ENCODE peak calls at places on chromosomes 3 and 15, in four cellular contexts. One of them, this sample, is unnamed.

GRCh38 chr3:139597947-139598346 is 58.4 kb upstream of the RBP1 start:
- DNase-seq in mesenchymal stem cell: no peak
- DNase-seq in choroid plexus epithelial cell: no peak
- DNase-seq in upper lobe of right lung: no peak
- DNase-seq in this sample: no peak

GRCh38 chr15:57217716-57218598 is 158.3 kb upstream of the CGNL1 start:
- DNase-seq in mesenchymal stem cell: peak; percentile 61
- DNase-seq in choroid plexus epithelial cell: peak; percentile 47
- DNase-seq in upper lobe of right lung: no peak
- DNase-seq in this sample: peak; percentile 48

GRCh38 chr15:57921371-57921770 is 144.1 kb downstream of the ALDH1A2 start:
- DNase-seq in mesenchymal stem cell: no peak
- DNase-seq in choroid plexus epithelial cell: peak; percentile 43
- DNase-seq in upper lobe of right lung: no peak
- DNase-seq in this sample: no peak

GRCh38 chr3:140103166-140103565 is 168.2 kb downstream of the CLSTN2 start:
- DNase-seq in mesenchymal stem cell: no peak
- DNase-seq in choroid plexus epithelial cell: no peak
- DNase-seq in upper lobe of right lung: no peak
- DNase-seq in this sample: no peak

GRCh38 chr15:38941399-38941953 is 376.9 kb upstream of the RASGRP1 start:
- DNase-seq in mesenchymal stem cell: no peak
- DNase-seq in choroid plexus epithelial cell: peak; percentile 61
- DNase-seq in upper lobe of right lung: no peak
- DNase-seq in this sample: peak; percentile 56

GRCh38 chr3:160566499-160566898 is 1.1 kb upstream of the KPNA4 start:
- DNase-seq in mesenchymal stem cell: no peak
- DNase-seq in choroid plexus epithelial cell: no peak
- DNase-seq in upper lobe of right lung: no peak
- DNase-seq in this sample: no peak

GRCh38 chr3:55571913-55572312 is 84.8 kb upstream of the WNT5A start:
- DNase-seq in mesenchymal stem cell: peak; percentile 57
- DNase-seq in choroid plexus epithelial cell: no peak
- DNase-seq in upper lobe of right lung: peak; percentile 65
- DNase-seq in this sample: no peak

GRCh38 chr3:24363242-24363641 is 131.4 kb downstream of the THRB start:
- DNase-seq in mesenchymal stem cell: peak; percentile 38
- DNase-seq in choroid plexus epithelial cell: peak; percentile 53
- DNase-seq in upper lobe of right lung: no peak
- DNase-seq in this sample: no peak

GRCh38 chr15:70100495-70101331 is 3.0 kb upstream of the TLE3 start:
- DNase-seq in mesenchymal stem cell: peak; percentile 81
- DNase-seq in choroid plexus epithelial cell: peak; percentile 78
- DNase-seq in upper lobe of right lung: peak; percentile 80
- DNase-seq in this sample: peak; percentile 67

GRCh38 chr15:66880380-66881155 is 178.5 kb downstream of the SMAD6 start:
- DNase-seq in mesenchymal stem cell: no peak
- DNase-seq in choroid plexus epithelial cell: no peak
- DNase-seq in upper lobe of right lung: no peak
- DNase-seq in this sample: no peak

GRCh38 chr15:85570331-85570730 is 189.9 kb downstream of the AKAP13 start:
- DNase-seq in mesenchymal stem cell: no peak
- DNase-seq in choroid plexus epithelial cell: no peak
- DNase-seq in upper lobe of right lung: no peak
- DNase-seq in this sample: no peak

GRCh38 chr3:29212789-29213433 is 68.0 kb upstream of the RBMS3 start:
- DNase-seq in mesenchymal stem cell: no peak
- DNase-seq in choroid plexus epithelial cell: no peak
- DNase-seq in upper lobe of right lung: no peak
- DNase-seq in this sample: no peak

GRCh38 chr3:166284994-166285393 is 447.8 kb upstream of the BCHE start:
- DNase-seq in mesenchymal stem cell: peak; percentile 30
- DNase-seq in choroid plexus epithelial cell: peak; percentile 11
- DNase-seq in upper lobe of right lung: no peak
- DNase-seq in this sample: no peak

GRCh38 chr15:97909291-97909891 is 51.1 kb upstream of the ARRDC4 start:
- DNase-seq in mesenchymal stem cell: peak; percentile 50
- DNase-seq in choroid plexus epithelial cell: peak; percentile 79
- DNase-seq in upper lobe of right lung: peak; percentile 75
- DNase-seq in this sample: no peak

GRCh38 chr3:72006631-72007556 is 221.9 kb upstream of the PROK2 start:
- DNase-seq in mesenchymal stem cell: no peak
- DNase-seq in choroid plexus epithelial cell: no peak
- DNase-seq in upper lobe of right lung: no peak
- DNase-seq in this sample: no peak

GRCh38 chr3:124351430-124352142 is 359.7 kb upstream of the ROPN1 start:
- DNase-seq in mesenchymal stem cell: peak; percentile 66
- DNase-seq in choroid plexus epithelial cell: peak; percentile 86
- DNase-seq in upper lobe of right lung: no peak
- DNase-seq in this sample: no peak

GRCh38 chr3:184155644-184156521 is 706 bp downstream of the DVL3 start:
- DNase-seq in mesenchymal stem cell: peak; percentile 60
- DNase-seq in choroid plexus epithelial cell: no peak
- DNase-seq in upper lobe of right lung: peak; percentile 78
- DNase-seq in this sample: no peak

GRCh38 chr15:60656491-60657284 is 177.7 kb upstream of the ICE2 start:
- DNase-seq in mesenchymal stem cell: peak; percentile 16
- DNase-seq in choroid plexus epithelial cell: peak; percentile 27
- DNase-seq in upper lobe of right lung: no peak
- DNase-seq in this sample: no peak

GRCh38 chr3:156666073-156666472 is 8.3 kb upstream of the TIPARP start:
- DNase-seq in mesenchymal stem cell: no peak
- DNase-seq in choroid plexus epithelial cell: no peak
- DNase-seq in upper lobe of right lung: no peak
- DNase-seq in this sample: no peak

GRCh38 chr15:64731807-64732151 is 43.6 kb downstream of the RBPMS2 start:
- DNase-seq in mesenchymal stem cell: no peak
- DNase-seq in choroid plexus epithelial cell: no peak
- DNase-seq in upper lobe of right lung: no peak
- DNase-seq in this sample: no peak

GRCh38 chr15:76512971-76513370 is 176.4 kb downstream of the ISL2 start:
- DNase-seq in mesenchymal stem cell: no peak
- DNase-seq in choroid plexus epithelial cell: no peak
- DNase-seq in upper lobe of right lung: no peak
- DNase-seq in this sample: no peak

GRCh38 chr15:67176195-67176971 is 78.1 kb downstream of the AAGAB start:
- DNase-seq in mesenchymal stem cell: peak; percentile 26
- DNase-seq in choroid plexus epithelial cell: no peak
- DNase-seq in upper lobe of right lung: peak; percentile 78
- DNase-seq in this sample: no peak

GRCh38 chr15:96365781-96366525 is 35.5 kb downstream of the NR2F2 start:
- DNase-seq in mesenchymal stem cell: peak; percentile 25
- DNase-seq in choroid plexus epithelial cell: no peak
- DNase-seq in upper lobe of right lung: no peak
- DNase-seq in this sample: no peak

GRCh38 chr15:55789066-55789660 is 46.2 kb upstream of the PRTG start:
- DNase-seq in mesenchymal stem cell: no peak
- DNase-seq in choroid plexus epithelial cell: no peak
- DNase-seq in upper lobe of right lung: no peak
- DNase-seq in this sample: no peak

GRCh38 chr3:115233021-115233420 is 85.9 kb upstream of the ZBTB20 start:
- DNase-seq in mesenchymal stem cell: no peak
- DNase-seq in choroid plexus epithelial cell: no peak
- DNase-seq in upper lobe of right lung: no peak
- DNase-seq in this sample: no peak

GRCh38 chr3:157098121-157098822 is 61.7 kb downstream of the CCNL1 start:
- DNase-seq in mesenchymal stem cell: no peak
- DNase-seq in choroid plexus epithelial cell: no peak
- DNase-seq in upper lobe of right lung: no peak
- DNase-seq in this sample: no peak

GRCh38 chr15:85044251-85044853 is 62.7 kb downstream of the PDE8A start:
- DNase-seq in mesenchymal stem cell: peak; percentile 80
- DNase-seq in choroid plexus epithelial cell: peak; percentile 92
- DNase-seq in upper lobe of right lung: no peak
- DNase-seq in this sample: peak; percentile 31

GRCh38 chr3:149628957-149629670 is 28.7 kb downstream of the WWTR1 start:
- DNase-seq in mesenchymal stem cell: peak; percentile 80
- DNase-seq in choroid plexus epithelial cell: peak; percentile 69
- DNase-seq in upper lobe of right lung: no peak
- DNase-seq in this sample: peak; percentile 56

GRCh38 chr3:128429275-128429674 is 37.4 kb downstream of the DNAJB8 start:
- DNase-seq in mesenchymal stem cell: no peak
- DNase-seq in choroid plexus epithelial cell: no peak
- DNase-seq in upper lobe of right lung: no peak
- DNase-seq in this sample: no peak

GRCh38 chr3:33312361-33312760 is 35.1 kb downstream of the FBXL2 start:
- DNase-seq in mesenchymal stem cell: no peak
- DNase-seq in choroid plexus epithelial cell: peak; percentile 41
- DNase-seq in upper lobe of right lung: no peak
- DNase-seq in this sample: no peak

GRCh38 chr3:102177075-102177755 is 257.6 kb upstream of the ZPLD1 start:
- DNase-seq in mesenchymal stem cell: no peak
- DNase-seq in choroid plexus epithelial cell: no peak
- DNase-seq in upper lobe of right lung: no peak
- DNase-seq in this sample: no peak

GRCh38 chr3:198109883-198110282 is 149.9 kb downstream of the LMLN start:
- DNase-seq in mesenchymal stem cell: no peak
- DNase-seq in choroid plexus epithelial cell: no peak
- DNase-seq in upper lobe of right lung: no peak
- DNase-seq in this sample: no peak

GRCh38 chr3:191066669-191067068 is 132.4 kb upstream of the OSTN start:
- DNase-seq in mesenchymal stem cell: peak; percentile 56
- DNase-seq in choroid plexus epithelial cell: peak; percentile 39
- DNase-seq in upper lobe of right lung: no peak
- DNase-seq in this sample: peak; percentile 59
- H3K4me3 ChIP-seq in mesenchymal stem cell: no peak overlapping the region
- H3K4me3 ChIP-seq in choroid plexus epithelial cell: no peak overlapping the region
- H3K4me3 ChIP-seq in upper lobe of right lung: no peak overlapping the region
- H3K4me3 ChIP-seq in this sample: no peak overlapping the region

GRCh38 chr3:31919528-31919927 is 61.5 kb downstream of the OSBPL10 start:
- DNase-seq in mesenchymal stem cell: peak; percentile 7
- DNase-seq in choroid plexus epithelial cell: no peak
- DNase-seq in upper lobe of right lung: no peak
- DNase-seq in this sample: no peak

GRCh38 chr3:31921833-31922232 is 59.2 kb downstream of the OSBPL10 start:
- DNase-seq in mesenchymal stem cell: no peak
- DNase-seq in choroid plexus epithelial cell: no peak
- DNase-seq in upper lobe of right lung: no peak
- DNase-seq in this sample: no peak

GRCh38 chr3:31917303-31917903 is 63.7 kb downstream of the OSBPL10 start:
- DNase-seq in mesenchymal stem cell: no peak
- DNase-seq in choroid plexus epithelial cell: peak; percentile 25
- DNase-seq in upper lobe of right lung: no peak
- DNase-seq in this sample: no peak

GRCh38 chr3:31920310-31920709 is 60.8 kb downstream of the OSBPL10 start:
- DNase-seq in mesenchymal stem cell: no peak
- DNase-seq in choroid plexus epithelial cell: no peak
- DNase-seq in upper lobe of right lung: no peak
- DNase-seq in this sample: no peak

GRCh38 chr3:31918179-31919165 is 62.6 kb downstream of the OSBPL10 start:
- DNase-seq in mesenchymal stem cell: peak; percentile 64
- DNase-seq in choroid plexus epithelial cell: peak; percentile 42
- DNase-seq in upper lobe of right lung: no peak
- DNase-seq in this sample: no peak
- H3K4me3 ChIP-seq in mesenchymal stem cell: no peak overlapping the region
- H3K4me3 ChIP-seq in choroid plexus epithelial cell: peak overlapping the region; percentile 17
- H3K4me3 ChIP-seq in upper lobe of right lung: peak overlapping the region; percentile 24
- H3K4me3 ChIP-seq in this sample: no peak overlapping the region

GRCh38 chr3:134407247-134407640 is 33.0 kb upstream of the AMOTL2 start:
- DNase-seq in mesenchymal stem cell: peak; percentile 41
- DNase-seq in choroid plexus epithelial cell: no peak
- DNase-seq in upper lobe of right lung: no peak
- DNase-seq in this sample: no peak

GRCh38 chr3:134409041-134409440 is 34.8 kb upstream of the AMOTL2 start:
- DNase-seq in mesenchymal stem cell: no peak
- DNase-seq in choroid plexus epithelial cell: no peak
- DNase-seq in upper lobe of right lung: no peak
- DNase-seq in this sample: no peak

GRCh38 chr3:134404366-134404885 is 30.2 kb upstream of the AMOTL2 start:
- DNase-seq in mesenchymal stem cell: no peak
- DNase-seq in choroid plexus epithelial cell: no peak
- DNase-seq in upper lobe of right lung: no peak
- DNase-seq in this sample: no peak

GRCh38 chr3:134406331-134407246 is 32.3 kb upstream of the AMOTL2 start:
- DNase-seq in mesenchymal stem cell: peak; percentile 22
- DNase-seq in choroid plexus epithelial cell: no peak
- DNase-seq in upper lobe of right lung: peak; percentile 74
- DNase-seq in this sample: no peak
- H3K4me3 ChIP-seq in mesenchymal stem cell: peak overlapping the region; percentile 58
- H3K4me3 ChIP-seq in choroid plexus epithelial cell: peak overlapping the region; percentile 52
- H3K4me3 ChIP-seq in upper lobe of right lung: peak overlapping the region; percentile 46
- H3K4me3 ChIP-seq in this sample: peak overlapping the region; percentile 42

GRCh38 chr15:101327147-101327740 is 32.2 kb upstream of the SNRPA1 start:
- DNase-seq in mesenchymal stem cell: no peak
- DNase-seq in choroid plexus epithelial cell: no peak
- DNase-seq in upper lobe of right lung: peak; percentile 27
- DNase-seq in this sample: no peak

GRCh38 chr15:101328001-101328400 is 33.0 kb upstream of the SNRPA1 start:
- DNase-seq in mesenchymal stem cell: no peak
- DNase-seq in choroid plexus epithelial cell: no peak
- DNase-seq in upper lobe of right lung: peak; percentile 46
- DNase-seq in this sample: no peak

GRCh38 chr15:101329867-101330380 is 34.9 kb upstream of the SNRPA1 start:
- DNase-seq in mesenchymal stem cell: no peak
- DNase-seq in choroid plexus epithelial cell: no peak
- DNase-seq in upper lobe of right lung: no peak
- DNase-seq in this sample: no peak

GRCh38 chr15:101329309-101329863 is 34.3 kb upstream of the SNRPA1 start:
- DNase-seq in mesenchymal stem cell: no peak
- DNase-seq in choroid plexus epithelial cell: no peak
- DNase-seq in upper lobe of right lung: no peak
- DNase-seq in this sample: no peak

GRCh38 chr15:101332061-101332467 is 37.0 kb upstream of the SNRPA1 start:
- DNase-seq in mesenchymal stem cell: no peak
- DNase-seq in choroid plexus epithelial cell: no peak
- DNase-seq in upper lobe of right lung: no peak
- DNase-seq in this sample: no peak
- H3K4me3 ChIP-seq in mesenchymal stem cell: no peak overlapping the region
- H3K4me3 ChIP-seq in choroid plexus epithelial cell: no peak overlapping the region
- H3K4me3 ChIP-seq in upper lobe of right lung: no peak overlapping the region
- H3K4me3 ChIP-seq in this sample: no peak overlapping the region